ENCODE peak calls at places on chromosomes 6 and 20, in six cellular contexts. P is GM13976, D is fibroblast of lung, V is heart right ventricle, S is cardiac fibroblast, R is HFF-Myc. M is an unnamed sample.

GRCh38 chr20:41331731-41332130 is 8.9 kb upstream of the LPIN3 start:
- DNase-seq in P (no peak), D (no peak), V (no peak), S (no peak), R (no peak), M (no peak)

GRCh38 chr20:62739581-62740285 is 31.1 kb downstream of the NTSR1 start:
- DNase-seq in P (no peak), D (no peak), V (no peak), S (peak), R (peak), M (no peak)

GRCh38 chr6:160300076-160300695 is 41.6 kb upstream of the SLC22A2 start:
- DNase-seq in P (no peak), D (no peak), V (no peak), S (no peak), R (no peak), M (no peak)

GRCh38 chr20:25676164-25676809 is 20.4 kb downstream of the ZNF337 start:
- DNase-seq in P (no peak), D (peak), V (no peak), S (peak), R (peak), M (no peak)

GRCh38 chr6:37308084-37308817 is 45.5 kb upstream of the RNF8 start:
- DNase-seq in P (no peak), D (peak), V (peak), S (peak), R (no peak), M (no peak)

GRCh38 chr6:156175971-156176421 is 601.2 kb upstream of the ARID1B start:
- DNase-seq in P (no peak), D (no peak), V (peak), S (no peak), R (no peak), M (no peak)

GRCh38 chr20:4328541-4328940 is 313.2 kb upstream of the RNF24 start:
- DNase-seq in P (no peak), D (peak), V (no peak), S (no peak), R (no peak), M (no peak)

GRCh38 chr20:53711333-53712211 is 117.9 kb upstream of the ZNF217 start:
- DNase-seq in P (no peak), D (no peak), V (no peak), S (no peak), R (no peak), M (no peak)

GRCh38 chr6:13924146-13924948 is 405 bp upstream of the RNF182 start:
- DNase-seq in P (no peak), D (peak), V (peak), S (peak), R (no peak), M (no peak)

GRCh38 chr6:150539568-150539967 is 60.1 kb upstream of the PLEKHG1 start:
- DNase-seq in P (no peak), D (no peak), V (no peak), S (no peak), R (no peak), M (no peak)

GRCh38 chr6:161369339-161369738 is 95.5 kb upstream of the AGPAT4 start:
- DNase-seq in P (no peak), D (peak), V (no peak), S (peak), R (peak), M (no peak)

GRCh38 chr20:46151936-46152335 is 33.8 kb downstream of the CD40 start:
- DNase-seq in P (peak), D (no peak), V (no peak), S (no peak), R (no peak), M (peak)
- TF ChIP-seq CTCF in P (peak), D (peak), V (peak), S (peak), R (peak), M (peak)

DNA sequence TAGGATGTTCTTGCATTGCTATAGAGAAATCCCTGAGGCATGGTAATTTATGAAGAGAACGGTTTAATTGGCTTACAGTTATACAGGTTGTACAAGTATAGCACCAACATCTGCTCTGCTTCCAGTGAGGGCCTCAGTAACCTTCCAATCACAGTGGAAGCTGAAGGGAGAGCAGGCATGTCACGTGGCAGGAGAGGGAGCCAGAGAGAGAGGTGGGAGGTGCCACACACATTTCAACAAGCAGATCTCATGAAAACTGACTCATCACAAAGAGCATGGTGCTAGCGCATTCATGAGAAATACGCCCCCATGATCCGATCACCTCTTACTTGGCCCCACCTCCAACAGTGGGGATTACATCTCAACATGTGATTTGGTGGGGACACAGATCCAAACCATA is 871.2 kb downstream of the TFAP2A start:
- DNase-seq in P (no peak), D (no peak), V (no peak), S (no peak), R (no peak), M (no peak)
- TF ChIP-seq CTCF in P (no peak), D (no peak), V (no peak), S (no peak), R (no peak), M (no peak)

GRCh38 chr6:155171109-155171746 is 92.6 kb upstream of the CLDN20 start:
- DNase-seq in P (peak), D (peak), V (peak), S (peak), R (peak), M (peak)
- TF ChIP-seq CTCF in P (no peak), D (no peak), V (no peak), S (no peak), R (no peak), M (no peak)

GRCh38 chr6:89242574-89243330 is 25.6 kb upstream of the GABRR1 start:
- DNase-seq in P (peak), D (peak), V (peak), S (peak), R (peak), M (peak)

GRCh38 chr6:89243331-89243629 is 26.1 kb upstream of the GABRR1 start:
- DNase-seq in P (no peak), D (no peak), V (no peak), S (no peak), R (no peak), M (no peak)

GRCh38 chr6:89244237-89244985 is 27.3 kb upstream of the GABRR1 start:
- DNase-seq in P (no peak), D (no peak), V (no peak), S (no peak), R (no peak), M (no peak)

GRCh38 chr6:89237158-89237557 is 20.0 kb upstream of the GABRR1 start:
- DNase-seq in P (no peak), D (no peak), V (no peak), S (no peak), R (no peak), M (no peak)

GRCh38 chr6:89239338-89239737 is 22.2 kb upstream of the GABRR1 start:
- DNase-seq in P (peak), D (no peak), V (no peak), S (peak), R (no peak), M (peak)
- TF ChIP-seq CTCF in P (peak), D (peak), V (peak), S (peak), R (peak), M (peak)

GRCh38 chr6:41935685-41936072 is 5.9 kb downstream of the CCND3 start:
- DNase-seq in P (no peak), D (no peak), V (no peak), S (no peak), R (no peak), M (no peak)

GRCh38 chr6:41937472-41937871 is 4.1 kb downstream of the CCND3 start:
- DNase-seq in P (no peak), D (no peak), V (no peak), S (no peak), R (no peak), M (no peak)

GRCh38 chr6:41934278-41935189 is 7.1 kb downstream of the CCND3 start:
- DNase-seq in P (no peak), D (no peak), V (no peak), S (no peak), R (no peak), M (no peak)

GRCh38 chr6:41936073-41936837 is 5.4 kb downstream of the CCND3 start:
- DNase-seq in P (peak), D (peak), V (peak), S (peak), R (peak), M (peak)

GRCh38 chr6:41935190-41935569 is 6.4 kb downstream of the CCND3 start:
- DNase-seq in P (no peak), D (no peak), V (no peak), S (no peak), R (no peak), M (no peak)
- TF ChIP-seq CTCF in P (no peak), D (no peak), V (no peak), S (no peak), R (no peak), M (no peak)

GRCh38 chr6:112325449-112325848 is 21.7 kb upstream of the RFPL4B start:
- DNase-seq in P (no peak), D (no peak), V (no peak), S (no peak), R (no peak), M (no peak)

GRCh38 chr6:112332274-112332673 is 14.9 kb upstream of the RFPL4B start:
- DNase-seq in P (no peak), D (peak), V (no peak), S (no peak), R (peak), M (no peak)

GRCh38 chr6:112330877-112331260 is 16.3 kb upstream of the RFPL4B start:
- DNase-seq in P (no peak), D (no peak), V (no peak), S (no peak), R (peak), M (no peak)

GRCh38 chr6:112331306-112331705 is 15.8 kb upstream of the RFPL4B start:
- DNase-seq in P (no peak), D (peak), V (no peak), S (peak), R (peak), M (no peak)

GRCh38 chr6:112330071-112330876 is 16.9 kb upstream of the RFPL4B start:
- DNase-seq in P (no peak), D (peak), V (no peak), S (peak), R (peak), M (no peak)
- TF ChIP-seq CTCF in P (no peak), D (peak), V (no peak), S (peak), R (peak), M (no peak)

GRCh38 chr20:56691325-56691990 is 62.4 kb downstream of the TFAP2C start:
- DNase-seq in P (no peak), D (peak), V (no peak), S (no peak), R (no peak), M (no peak)

GRCh38 chr20:56689318-56689717 is 60.2 kb downstream of the TFAP2C start:
- DNase-seq in P (no peak), D (peak), V (no peak), S (no peak), R (peak), M (no peak)

GRCh38 chr20:56688106-56688505 is 59.0 kb downstream of the TFAP2C start:
- DNase-seq in P (no peak), D (no peak), V (no peak), S (no peak), R (no peak), M (no peak)

GRCh38 chr20:56690531-56691175 is 61.5 kb downstream of the TFAP2C start:
- DNase-seq in P (no peak), D (no peak), V (no peak), S (no peak), R (no peak), M (no peak)

GRCh38 chr20:56689852-56690485 is 60.9 kb downstream of the TFAP2C start:
- DNase-seq in P (no peak), D (peak), V (no peak), S (no peak), R (no peak), M (no peak)
- TF ChIP-seq CTCF in P (no peak), D (no peak), V (no peak), S (no peak), R (no peak), M (no peak)

GRCh38 chr6:7108964-7109836 is 1.4 kb downstream of the RREB1 start:
- DNase-seq in P (peak), D (peak), V (peak), S (peak), R (peak), M (peak)
- TF ChIP-seq CTCF in P (no peak), D (no peak), V (no peak), S (no peak), R (no peak), M (no peak)

DNA sequence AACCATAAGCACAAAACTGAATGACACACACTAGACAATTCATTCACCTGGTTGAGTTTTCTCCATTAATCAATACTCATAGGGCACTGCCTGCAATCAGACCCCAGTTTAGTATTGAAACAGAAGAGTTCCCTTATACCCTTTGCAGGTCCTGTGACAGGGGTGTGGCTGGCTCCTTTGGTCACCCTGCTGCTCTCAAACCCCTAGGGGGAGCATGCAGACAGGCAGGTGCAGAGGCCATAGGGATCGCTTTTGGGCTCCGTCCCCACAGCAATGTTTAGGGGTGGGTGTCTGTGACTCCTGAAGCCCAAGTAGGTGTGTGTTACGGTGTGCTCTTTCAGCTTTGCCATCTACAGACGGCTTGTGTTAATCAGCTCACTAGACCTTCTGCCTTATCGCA is 210.4 kb downstream of the CENPW start:
- DNase-seq in P (no peak), D (no peak), V (no peak), S (no peak), R (no peak), M (no peak)
- TF ChIP-seq CTCF in P (no peak), D (no peak), V (no peak), S (no peak), R (peak), M (no peak)

M was measured in GM13977.